ENCODE peak calls at places on chromosomes 2 and 18, in nine cellular contexts. One of them, this sample, is unnamed.

GRCh38 chr2:42974303-42974696 is 181.9 kb upstream of the HAAO start:
- DNase-seq in brain microvascular endothelial cell: no peak
- DNase-seq in activated CD8-positive, alpha-beta memory T cell treated with anti-CD3 and anti-CD28 coated beads for 24 hours: no peak
- DNase-seq in stimulated activated effector memory CD8-positive, alpha-beta T cell treated with anti-CD3 and anti-CD28 coated beads, Interleukin-12 subunit alpha, Interleukin-12 subunit beta, amount 100 ng/mL, for 72 hours: no peak
- DNase-seq in activated T-cell treated with anti-CD3 and anti-CD28 coated beads for 1 hour: no peak
- DNase-seq in GM04503: no peak
- DNase-seq in H9: no peak
- DNase-seq in C1 segment of cervical spinal cord: no peak
- DNase-seq in stimulated activated naive CD4-positive, alpha-beta T cell: no peak
- DNase-seq in this sample: no peak

GRCh38 chr2:71347517-71347916 is 15.9 kb downstream of the ZNF638 start:
- DNase-seq in brain microvascular endothelial cell: peak; percentile 40
- DNase-seq in activated CD8-positive, alpha-beta memory T cell treated with anti-CD3 and anti-CD28 coated beads for 24 hours: no peak
- DNase-seq in stimulated activated effector memory CD8-positive, alpha-beta T cell treated with anti-CD3 and anti-CD28 coated beads, Interleukin-12 subunit alpha, Interleukin-12 subunit beta, amount 100 ng/mL, for 72 hours: no peak
- DNase-seq in activated T-cell treated with anti-CD3 and anti-CD28 coated beads for 1 hour: no peak
- DNase-seq in GM04503: no peak
- DNase-seq in H9: no peak
- DNase-seq in C1 segment of cervical spinal cord: no peak
- DNase-seq in stimulated activated naive CD4-positive, alpha-beta T cell: no peak
- DNase-seq in this sample: no peak

GRCh38 chr18:44943201-44943881 is 262.7 kb downstream of the SETBP1 start:
- DNase-seq in brain microvascular endothelial cell: peak; percentile 81
- DNase-seq in activated CD8-positive, alpha-beta memory T cell treated with anti-CD3 and anti-CD28 coated beads for 24 hours: no peak
- DNase-seq in stimulated activated effector memory CD8-positive, alpha-beta T cell treated with anti-CD3 and anti-CD28 coated beads, Interleukin-12 subunit alpha, Interleukin-12 subunit beta, amount 100 ng/mL, for 72 hours: no peak
- DNase-seq in activated T-cell treated with anti-CD3 and anti-CD28 coated beads for 1 hour: no peak
- DNase-seq in GM04503: peak; percentile 36
- DNase-seq in H9: peak; percentile 62
- DNase-seq in C1 segment of cervical spinal cord: no peak
- DNase-seq in stimulated activated naive CD4-positive, alpha-beta T cell: no peak
- DNase-seq in this sample: no peak

GRCh38 chr2:120013569-120014223 is 819 bp downstream of the EPB41L5 start:
- DNase-seq in brain microvascular endothelial cell: no peak
- DNase-seq in activated CD8-positive, alpha-beta memory T cell treated with anti-CD3 and anti-CD28 coated beads for 24 hours: no peak
- DNase-seq in stimulated activated effector memory CD8-positive, alpha-beta T cell treated with anti-CD3 and anti-CD28 coated beads, Interleukin-12 subunit alpha, Interleukin-12 subunit beta, amount 100 ng/mL, for 72 hours: no peak
- DNase-seq in activated T-cell treated with anti-CD3 and anti-CD28 coated beads for 1 hour: peak; percentile 2
- DNase-seq in GM04503: no peak
- DNase-seq in H9: peak; percentile 71
- DNase-seq in C1 segment of cervical spinal cord: peak; percentile 44
- DNase-seq in stimulated activated naive CD4-positive, alpha-beta T cell: no peak
- DNase-seq in this sample: peak; percentile 3

GRCh38 chr18:29181151-29181901 is 1004.4 kb upstream of the CDH2 start:
- DNase-seq in brain microvascular endothelial cell: peak; percentile 77
- DNase-seq in activated CD8-positive, alpha-beta memory T cell treated with anti-CD3 and anti-CD28 coated beads for 24 hours: no peak
- DNase-seq in stimulated activated effector memory CD8-positive, alpha-beta T cell treated with anti-CD3 and anti-CD28 coated beads, Interleukin-12 subunit alpha, Interleukin-12 subunit beta, amount 100 ng/mL, for 72 hours: no peak
- DNase-seq in activated T-cell treated with anti-CD3 and anti-CD28 coated beads for 1 hour: no peak
- DNase-seq in GM04503: peak; percentile 98
- DNase-seq in H9: no peak
- DNase-seq in C1 segment of cervical spinal cord: no peak
- DNase-seq in stimulated activated naive CD4-positive, alpha-beta T cell: no peak
- DNase-seq in this sample: no peak

GRCh38 chr2:174902491-174903242 is 102.5 kb downstream of the CHN1 start:
- DNase-seq in brain microvascular endothelial cell: peak; percentile 6
- DNase-seq in activated CD8-positive, alpha-beta memory T cell treated with anti-CD3 and anti-CD28 coated beads for 24 hours: no peak
- DNase-seq in stimulated activated effector memory CD8-positive, alpha-beta T cell treated with anti-CD3 and anti-CD28 coated beads, Interleukin-12 subunit alpha, Interleukin-12 subunit beta, amount 100 ng/mL, for 72 hours: no peak
- DNase-seq in activated T-cell treated with anti-CD3 and anti-CD28 coated beads for 1 hour: no peak
- DNase-seq in GM04503: no peak
- DNase-seq in H9: no peak
- DNase-seq in C1 segment of cervical spinal cord: no peak
- DNase-seq in stimulated activated naive CD4-positive, alpha-beta T cell: no peak
- DNase-seq in this sample: peak; percentile 64

GRCh38 chr2:103396152-103396551 is 634.3 kb downstream of the TMEM182 start:
- DNase-seq in brain microvascular endothelial cell: no peak
- DNase-seq in activated CD8-positive, alpha-beta memory T cell treated with anti-CD3 and anti-CD28 coated beads for 24 hours: no peak
- DNase-seq in stimulated activated effector memory CD8-positive, alpha-beta T cell treated with anti-CD3 and anti-CD28 coated beads, Interleukin-12 subunit alpha, Interleukin-12 subunit beta, amount 100 ng/mL, for 72 hours: no peak
- DNase-seq in activated T-cell treated with anti-CD3 and anti-CD28 coated beads for 1 hour: no peak
- DNase-seq in GM04503: no peak
- DNase-seq in H9: peak; percentile 65
- DNase-seq in C1 segment of cervical spinal cord: no peak
- DNase-seq in stimulated activated naive CD4-positive, alpha-beta T cell: no peak
- DNase-seq in this sample: no peak

GRCh38 chr2:16250466-16250865 is 310.1 kb downstream of the MYCN start:
- DNase-seq in brain microvascular endothelial cell: no peak
- DNase-seq in activated CD8-positive, alpha-beta memory T cell treated with anti-CD3 and anti-CD28 coated beads for 24 hours: no peak
- DNase-seq in stimulated activated effector memory CD8-positive, alpha-beta T cell treated with anti-CD3 and anti-CD28 coated beads, Interleukin-12 subunit alpha, Interleukin-12 subunit beta, amount 100 ng/mL, for 72 hours: no peak
- DNase-seq in activated T-cell treated with anti-CD3 and anti-CD28 coated beads for 1 hour: no peak
- DNase-seq in GM04503: no peak
- DNase-seq in H9: no peak
- DNase-seq in C1 segment of cervical spinal cord: no peak
- DNase-seq in stimulated activated naive CD4-positive, alpha-beta T cell: no peak
- DNase-seq in this sample: no peak

GRCh38 chr2:96895709-96896651 is 26.1 kb upstream of the SEMA4C start:
- DNase-seq in brain microvascular endothelial cell: no peak
- DNase-seq in activated CD8-positive, alpha-beta memory T cell treated with anti-CD3 and anti-CD28 coated beads for 24 hours: no peak
- DNase-seq in stimulated activated effector memory CD8-positive, alpha-beta T cell treated with anti-CD3 and anti-CD28 coated beads, Interleukin-12 subunit alpha, Interleukin-12 subunit beta, amount 100 ng/mL, for 72 hours: no peak
- DNase-seq in activated T-cell treated with anti-CD3 and anti-CD28 coated beads for 1 hour: no peak
- DNase-seq in GM04503: no peak
- DNase-seq in H9: peak; percentile 67
- DNase-seq in C1 segment of cervical spinal cord: peak; percentile 52
- DNase-seq in stimulated activated naive CD4-positive, alpha-beta T cell: no peak
- DNase-seq in this sample: no peak

GRCh38 chr2:68000170-68000825 is 62.5 kb downstream of the C1D start:
- DNase-seq in brain microvascular endothelial cell: no peak
- DNase-seq in activated CD8-positive, alpha-beta memory T cell treated with anti-CD3 and anti-CD28 coated beads for 24 hours: no peak
- DNase-seq in stimulated activated effector memory CD8-positive, alpha-beta T cell treated with anti-CD3 and anti-CD28 coated beads, Interleukin-12 subunit alpha, Interleukin-12 subunit beta, amount 100 ng/mL, for 72 hours: no peak
- DNase-seq in activated T-cell treated with anti-CD3 and anti-CD28 coated beads for 1 hour: no peak
- DNase-seq in GM04503: peak; percentile 32
- DNase-seq in H9: no peak
- DNase-seq in C1 segment of cervical spinal cord: no peak
- DNase-seq in stimulated activated naive CD4-positive, alpha-beta T cell: no peak
- DNase-seq in this sample: no peak

GRCh38 chr2:49002750-49003149 is 151.6 kb downstream of the FSHR start:
- DNase-seq in brain microvascular endothelial cell: no peak
- DNase-seq in activated CD8-positive, alpha-beta memory T cell treated with anti-CD3 and anti-CD28 coated beads for 24 hours: no peak
- DNase-seq in stimulated activated effector memory CD8-positive, alpha-beta T cell treated with anti-CD3 and anti-CD28 coated beads, Interleukin-12 subunit alpha, Interleukin-12 subunit beta, amount 100 ng/mL, for 72 hours: no peak
- DNase-seq in activated T-cell treated with anti-CD3 and anti-CD28 coated beads for 1 hour: no peak
- DNase-seq in GM04503: peak; percentile 39
- DNase-seq in H9: no peak
- DNase-seq in C1 segment of cervical spinal cord: no peak
- DNase-seq in stimulated activated naive CD4-positive, alpha-beta T cell: no peak
- DNase-seq in this sample: no peak

GRCh38 chr2:113876503-113877387 is 13.1 kb upstream of the ACTR3 start:
- DNase-seq in brain microvascular endothelial cell: no peak
- DNase-seq in activated CD8-positive, alpha-beta memory T cell treated with anti-CD3 and anti-CD28 coated beads for 24 hours: peak; percentile 79
- DNase-seq in stimulated activated effector memory CD8-positive, alpha-beta T cell treated with anti-CD3 and anti-CD28 coated beads, Interleukin-12 subunit alpha, Interleukin-12 subunit beta, amount 100 ng/mL, for 72 hours: peak; percentile 65
- DNase-seq in activated T-cell treated with anti-CD3 and anti-CD28 coated beads for 1 hour: peak; percentile 51
- DNase-seq in GM04503: no peak
- DNase-seq in H9: peak; percentile 63
- DNase-seq in C1 segment of cervical spinal cord: no peak
- DNase-seq in stimulated activated naive CD4-positive, alpha-beta T cell: peak; percentile 66
- DNase-seq in this sample: peak; percentile 75

GRCh38 chr2:38230756-38231155 is 146.3 kb downstream of the ATL2 start:
- DNase-seq in brain microvascular endothelial cell: no peak
- DNase-seq in activated CD8-positive, alpha-beta memory T cell treated with anti-CD3 and anti-CD28 coated beads for 24 hours: no peak
- DNase-seq in stimulated activated effector memory CD8-positive, alpha-beta T cell treated with anti-CD3 and anti-CD28 coated beads, Interleukin-12 subunit alpha, Interleukin-12 subunit beta, amount 100 ng/mL, for 72 hours: no peak
- DNase-seq in activated T-cell treated with anti-CD3 and anti-CD28 coated beads for 1 hour: no peak
- DNase-seq in GM04503: no peak
- DNase-seq in H9: no peak
- DNase-seq in C1 segment of cervical spinal cord: no peak
- DNase-seq in stimulated activated naive CD4-positive, alpha-beta T cell: no peak
- DNase-seq in this sample: no peak

GRCh38 chr2:120444691-120445240 is 98.8 kb downstream of the INHBB start:
- DNase-seq in brain microvascular endothelial cell: no peak
- DNase-seq in activated CD8-positive, alpha-beta memory T cell treated with anti-CD3 and anti-CD28 coated beads for 24 hours: no peak
- DNase-seq in stimulated activated effector memory CD8-positive, alpha-beta T cell treated with anti-CD3 and anti-CD28 coated beads, Interleukin-12 subunit alpha, Interleukin-12 subunit beta, amount 100 ng/mL, for 72 hours: no peak
- DNase-seq in activated T-cell treated with anti-CD3 and anti-CD28 coated beads for 1 hour: no peak
- DNase-seq in GM04503: no peak
- DNase-seq in H9: no peak
- DNase-seq in C1 segment of cervical spinal cord: no peak
- DNase-seq in stimulated activated naive CD4-positive, alpha-beta T cell: no peak
- DNase-seq in this sample: no peak

GRCh38 chr18:8471373-8471772 is 137.9 kb upstream of the RAB12 start:
- DNase-seq in brain microvascular endothelial cell: peak; percentile 26
- DNase-seq in activated CD8-positive, alpha-beta memory T cell treated with anti-CD3 and anti-CD28 coated beads for 24 hours: no peak
- DNase-seq in stimulated activated effector memory CD8-positive, alpha-beta T cell treated with anti-CD3 and anti-CD28 coated beads, Interleukin-12 subunit alpha, Interleukin-12 subunit beta, amount 100 ng/mL, for 72 hours: no peak
- DNase-seq in activated T-cell treated with anti-CD3 and anti-CD28 coated beads for 1 hour: no peak
- DNase-seq in GM04503: no peak
- DNase-seq in H9: no peak
- DNase-seq in C1 segment of cervical spinal cord: no peak
- DNase-seq in stimulated activated naive CD4-positive, alpha-beta T cell: no peak
- DNase-seq in this sample: no peak